ENCODE peak calls at places on chromosomes 7 and 10, in nine cellular contexts. One of them, this sample, is unnamed.

GRCh38 chr7:20241491-20242261 is 24.5 kb upstream of the MACC1 start:
- DNase-seq in progenitor cell of endocrine pancreas: no peak
- DNase-seq in SK-N-SH: no peak
- DNase-seq in CD8-positive, alpha-beta T cell: no peak
- DNase-seq in GM23338: no peak
- DNase-seq in coronary artery: no peak
- DNase-seq in brain microvascular endothelial cell: peak; percentile 76
- DNase-seq in GM06990: peak; percentile 57
- DNase-seq in Panc1: no peak
- DNase-seq in this sample: no peak

GRCh38 chr10:48750991-48751390 is 66.3 kb downstream of the WDFY4 start:
- DNase-seq in progenitor cell of endocrine pancreas: no peak
- DNase-seq in SK-N-SH: no peak
- DNase-seq in coronary artery: no peak
- DNase-seq in Panc1: no peak
- DNase-seq in CD8-positive, alpha-beta T cell: no peak
- DNase-seq in GM06990: no peak
- DNase-seq in GM23338: no peak
- DNase-seq in brain microvascular endothelial cell: no peak
- DNase-seq in this sample: no peak

GRCh38 chr7:72317335-72317734 is 94.8 kb downstream of the CALN1 start:
- DNase-seq in brain microvascular endothelial cell: no peak
- DNase-seq in GM23338: no peak
- DNase-seq in Panc1: no peak
- DNase-seq in GM06990: no peak
- DNase-seq in progenitor cell of endocrine pancreas: no peak
- DNase-seq in SK-N-SH: no peak
- DNase-seq in coronary artery: no peak
- DNase-seq in CD8-positive, alpha-beta T cell: no peak
- DNase-seq in this sample: no peak

GRCh38 chr10:53664620-53665019 is 892.0 kb upstream of the MBL2 start:
- DNase-seq in GM06990: no peak
- DNase-seq in brain microvascular endothelial cell: no peak
- DNase-seq in progenitor cell of endocrine pancreas: no peak
- DNase-seq in CD8-positive, alpha-beta T cell: no peak
- DNase-seq in SK-N-SH: no peak
- DNase-seq in GM23338: no peak
- DNase-seq in coronary artery: no peak
- DNase-seq in Panc1: no peak
- DNase-seq in this sample: no peak

GRCh38 chr10:27223964-27224363 is 16.6 kb downstream of the ACBD5 start:
- DNase-seq in SK-N-SH: peak; percentile 26
- DNase-seq in Panc1: no peak
- DNase-seq in GM23338: peak; percentile 77
- DNase-seq in CD8-positive, alpha-beta T cell: peak; percentile 52
- DNase-seq in brain microvascular endothelial cell: peak; percentile 18
- DNase-seq in progenitor cell of endocrine pancreas: no peak
- DNase-seq in coronary artery: no peak
- DNase-seq in GM06990: no peak
- DNase-seq in this sample: no peak

GRCh38 chr7:27148776-27149641 is 1.4 kb upstream of the HOXA6 start:
- DNase-seq in Panc1: no peak
- DNase-seq in SK-N-SH: no peak
- DNase-seq in GM06990: no peak
- DNase-seq in progenitor cell of endocrine pancreas: no peak
- DNase-seq in CD8-positive, alpha-beta T cell: no peak
- DNase-seq in brain microvascular endothelial cell: no peak
- DNase-seq in GM23338: peak; percentile 17
- DNase-seq in coronary artery: peak; percentile 61
- DNase-seq in this sample: no peak

GRCh38 chr10:121608669-121609190 is 10.5 kb upstream of the FGFR2 start:
- DNase-seq in SK-N-SH: peak; percentile 97
- DNase-seq in GM23338: peak; percentile 84
- DNase-seq in brain microvascular endothelial cell: no peak
- DNase-seq in progenitor cell of endocrine pancreas: peak; percentile 72
- DNase-seq in coronary artery: no peak
- DNase-seq in Panc1: no peak
- DNase-seq in CD8-positive, alpha-beta T cell: no peak
- DNase-seq in GM06990: peak; percentile 54
- DNase-seq in this sample: no peak

GRCh38 chr7:109579876-109580275 is 1010.2 kb downstream of the DNAJB9 start:
- DNase-seq in Panc1: no peak
- DNase-seq in brain microvascular endothelial cell: no peak
- DNase-seq in progenitor cell of endocrine pancreas: no peak
- DNase-seq in coronary artery: no peak
- DNase-seq in GM06990: no peak
- DNase-seq in GM23338: no peak
- DNase-seq in SK-N-SH: no peak
- DNase-seq in CD8-positive, alpha-beta T cell: no peak
- DNase-seq in this sample: no peak

GRCh38 chr10:72889391-72889831 is 4.1 kb upstream of the OIT3 start:
- DNase-seq in GM23338: no peak
- DNase-seq in brain microvascular endothelial cell: no peak
- DNase-seq in coronary artery: no peak
- DNase-seq in Panc1: no peak
- DNase-seq in progenitor cell of endocrine pancreas: no peak
- DNase-seq in GM06990: no peak
- DNase-seq in CD8-positive, alpha-beta T cell: no peak
- DNase-seq in SK-N-SH: no peak
- DNase-seq in this sample: no peak

GRCh38 chr10:31723074-31723750 is 205.4 kb downstream of the ARHGAP12 start:
- DNase-seq in coronary artery: no peak
- DNase-seq in CD8-positive, alpha-beta T cell: no peak
- DNase-seq in GM23338: no peak
- DNase-seq in GM06990: no peak
- DNase-seq in brain microvascular endothelial cell: peak; percentile 14
- DNase-seq in Panc1: no peak
- DNase-seq in SK-N-SH: no peak
- DNase-seq in progenitor cell of endocrine pancreas: no peak
- DNase-seq in this sample: no peak

GRCh38 chr7:149692557-149692982 is 80.8 kb downstream of the ZNF467 start:
- DNase-seq in progenitor cell of endocrine pancreas: no peak
- DNase-seq in SK-N-SH: peak; percentile 44
- DNase-seq in GM23338: peak; percentile 70
- DNase-seq in CD8-positive, alpha-beta T cell: no peak
- DNase-seq in brain microvascular endothelial cell: no peak
- DNase-seq in coronary artery: no peak
- DNase-seq in Panc1: no peak
- DNase-seq in GM06990: no peak
- DNase-seq in this sample: no peak

GRCh38 chr7:16645593-16646426 is at the start of the genes ANKMY2 and BZW2:
- DNase-seq in GM06990: peak; percentile 91
- DNase-seq in SK-N-SH: peak; percentile 99
- DNase-seq in brain microvascular endothelial cell: peak; percentile 92
- DNase-seq in CD8-positive, alpha-beta T cell: peak; percentile 91
- DNase-seq in Panc1: peak; percentile 79
- DNase-seq in coronary artery: peak; percentile 95
- DNase-seq in GM23338: peak; percentile 96
- DNase-seq in progenitor cell of endocrine pancreas: peak; percentile 87
- DNase-seq in this sample: peak; percentile 86

GRCh38 chr10:27258838-27259532 is 18.4 kb upstream of the ACBD5 start:
- DNase-seq in Panc1: no peak
- DNase-seq in GM06990: no peak
- DNase-seq in GM23338: peak; percentile 72
- DNase-seq in brain microvascular endothelial cell: no peak
- DNase-seq in progenitor cell of endocrine pancreas: peak; percentile 43
- DNase-seq in coronary artery: no peak
- DNase-seq in SK-N-SH: peak; percentile 71
- DNase-seq in CD8-positive, alpha-beta T cell: peak; percentile 39
- DNase-seq in this sample: peak; percentile 29

GRCh38 chr10:131729938-131730660 is 170.7 kb upstream of the PPP2R2D start:
- DNase-seq in SK-N-SH: no peak
- DNase-seq in progenitor cell of endocrine pancreas: no peak
- DNase-seq in Panc1: no peak
- DNase-seq in brain microvascular endothelial cell: no peak
- DNase-seq in CD8-positive, alpha-beta T cell: no peak
- DNase-seq in GM06990: no peak
- DNase-seq in coronary artery: no peak
- DNase-seq in GM23338: no peak
- DNase-seq in this sample: no peak

GRCh38 chr10:51718804-51719291 is 19.5 kb upstream of the CSTF2T start:
- DNase-seq in coronary artery: no peak
- DNase-seq in GM06990: no peak
- DNase-seq in SK-N-SH: no peak
- DNase-seq in GM23338: peak; percentile 67
- DNase-seq in Panc1: no peak
- DNase-seq in brain microvascular endothelial cell: peak; percentile 28
- DNase-seq in CD8-positive, alpha-beta T cell: no peak
- DNase-seq in progenitor cell of endocrine pancreas: no peak
- DNase-seq in this sample: no peak

GRCh38 chr7:14821757-14822480 is 80.6 kb downstream of the DGKB start:
- DNase-seq in coronary artery: no peak
- DNase-seq in GM06990: no peak
- DNase-seq in GM23338: no peak
- DNase-seq in CD8-positive, alpha-beta T cell: no peak
- DNase-seq in SK-N-SH: no peak
- DNase-seq in Panc1: no peak
- DNase-seq in brain microvascular endothelial cell: no peak
- DNase-seq in progenitor cell of endocrine pancreas: no peak
- DNase-seq in this sample: no peak

GRCh38 chr7:2619120-2619519 is 12.7 kb upstream of the TTYH3 start:
- DNase-seq in GM06990: no peak
- DNase-seq in GM23338: no peak
- DNase-seq in SK-N-SH: no peak
- DNase-seq in brain microvascular endothelial cell: no peak
- DNase-seq in CD8-positive, alpha-beta T cell: no peak
- DNase-seq in coronary artery: no peak
- DNase-seq in Panc1: no peak
- DNase-seq in progenitor cell of endocrine pancreas: no peak
- DNase-seq in this sample: no peak

GRCh38 chr7:1301812-1302310 is 69.2 kb downstream of the UNCX start:
- DNase-seq in GM06990: no peak
- DNase-seq in GM23338: no peak
- DNase-seq in progenitor cell of endocrine pancreas: no peak
- DNase-seq in coronary artery: no peak
- DNase-seq in CD8-positive, alpha-beta T cell: no peak
- DNase-seq in SK-N-SH: peak; percentile 39
- DNase-seq in Panc1: no peak
- DNase-seq in brain microvascular endothelial cell: no peak
- DNase-seq in this sample: no peak

GRCh38 chr10:5658871-5659618 is 7.3 kb downstream of the ASB13 start:
- DNase-seq in SK-N-SH: no peak
- DNase-seq in GM23338: peak; percentile 55
- DNase-seq in brain microvascular endothelial cell: no peak
- DNase-seq in Panc1: no peak
- DNase-seq in progenitor cell of endocrine pancreas: no peak
- DNase-seq in coronary artery: no peak
- DNase-seq in GM06990: no peak
- DNase-seq in CD8-positive, alpha-beta T cell: no peak
- DNase-seq in this sample: no peak

GRCh38 chr7:52168085-52168484 is 851.5 kb upstream of the COBL start:
- DNase-seq in coronary artery: no peak
- DNase-seq in progenitor cell of endocrine pancreas: no peak
- DNase-seq in SK-N-SH: peak; percentile 51
- DNase-seq in CD8-positive, alpha-beta T cell: no peak
- DNase-seq in brain microvascular endothelial cell: no peak
- DNase-seq in Panc1: no peak
- DNase-seq in GM23338: peak; percentile 76
- DNase-seq in GM06990: no peak
- DNase-seq in this sample: no peak

DNA sequence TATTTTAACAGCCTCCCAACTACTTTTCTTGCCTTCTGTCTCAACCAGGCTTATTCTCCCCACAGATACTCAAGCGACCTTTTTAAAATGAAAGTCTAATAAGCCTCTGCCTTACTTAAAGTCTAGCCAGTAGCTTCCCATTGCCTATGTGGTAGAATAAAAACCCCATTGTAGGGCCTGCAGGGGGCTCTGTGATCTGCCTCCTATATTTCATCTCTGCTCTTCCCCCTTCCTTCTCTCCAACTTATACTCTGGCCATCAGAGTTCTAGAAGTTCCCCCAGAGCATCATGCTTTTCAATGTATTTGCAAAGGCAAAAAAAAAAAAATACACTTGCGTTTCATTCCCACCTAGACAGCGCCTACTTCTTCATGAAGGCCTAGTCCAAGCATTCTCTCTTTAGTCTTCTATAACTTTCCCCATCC is 167.7 kb upstream of the ADO start:
- DNase-seq in GM23338: peak; percentile 14
- DNase-seq in progenitor cell of endocrine pancreas: no peak
- DNase-seq in SK-N-SH: no peak
- DNase-seq in coronary artery: no peak
- DNase-seq in Panc1: no peak
- DNase-seq in GM06990: no peak
- DNase-seq in CD8-positive, alpha-beta T cell: peak; percentile 18
- DNase-seq in brain microvascular endothelial cell: no peak
- DNase-seq in this sample: no peak
- TF ChIP-seq CTCF in GM23338: peak; percentile 39
- TF ChIP-seq CTCF in progenitor cell of endocrine pancreas: no peak
- TF ChIP-seq CTCF in SK-N-SH: peak; percentile 9
- TF ChIP-seq CTCF in coronary artery: no peak
- TF ChIP-seq CTCF in Panc1: peak; percentile 28
- TF ChIP-seq CTCF in GM06990: peak; percentile 31
- TF ChIP-seq CTCF in CD8-positive, alpha-beta T cell: peak; percentile 21
- TF ChIP-seq CTCF in brain microvascular endothelial cell: peak; percentile 43
- TF ChIP-seq CTCF in this sample: no peak

GRCh38 chr10:23399701-23400144 is 39.2 kb upstream of the OTUD1 start:
- DNase-seq in GM23338: no peak
- DNase-seq in brain microvascular endothelial cell: peak; percentile 91
- DNase-seq in SK-N-SH: no peak
- DNase-seq in GM06990: no peak
- DNase-seq in progenitor cell of endocrine pancreas: no peak
- DNase-seq in coronary artery: no peak
- DNase-seq in CD8-positive, alpha-beta T cell: no peak
- DNase-seq in Panc1: peak; percentile 27
- DNase-seq in this sample: no peak
- TF ChIP-seq CTCF in GM23338: no peak
- TF ChIP-seq CTCF in brain microvascular endothelial cell: no peak
- TF ChIP-seq CTCF in SK-N-SH: no peak
- TF ChIP-seq CTCF in GM06990: no peak
- TF ChIP-seq CTCF in progenitor cell of endocrine pancreas: no peak
- TF ChIP-seq CTCF in coronary artery: no peak
- TF ChIP-seq CTCF in CD8-positive, alpha-beta T cell: no peak
- TF ChIP-seq CTCF in Panc1: no peak
- TF ChIP-seq CTCF in this sample: no peak

GRCh38 chr7:11341285-11341944 is 367.7 kb downstream of the PHF14 start:
- DNase-seq in GM06990: no peak
- DNase-seq in Panc1: no peak
- DNase-seq in brain microvascular endothelial cell: peak; percentile 48
- DNase-seq in progenitor cell of endocrine pancreas: no peak
- DNase-seq in SK-N-SH: peak; percentile 28
- DNase-seq in GM23338: peak; percentile 54
- DNase-seq in coronary artery: no peak
- DNase-seq in CD8-positive, alpha-beta T cell: no peak
- DNase-seq in this sample: no peak
- TF ChIP-seq CTCF in GM06990: peak; percentile 48
- TF ChIP-seq CTCF in Panc1: peak; percentile 71
- TF ChIP-seq CTCF in brain microvascular endothelial cell: peak; percentile 62
- TF ChIP-seq CTCF in progenitor cell of endocrine pancreas: peak; percentile 46
- TF ChIP-seq CTCF in SK-N-SH: peak; percentile 41
- TF ChIP-seq CTCF in GM23338: peak; percentile 76
- TF ChIP-seq CTCF in coronary artery: no peak
- TF ChIP-seq CTCF in CD8-positive, alpha-beta T cell: no peak
- TF ChIP-seq CTCF in this sample: no peak

DNA sequence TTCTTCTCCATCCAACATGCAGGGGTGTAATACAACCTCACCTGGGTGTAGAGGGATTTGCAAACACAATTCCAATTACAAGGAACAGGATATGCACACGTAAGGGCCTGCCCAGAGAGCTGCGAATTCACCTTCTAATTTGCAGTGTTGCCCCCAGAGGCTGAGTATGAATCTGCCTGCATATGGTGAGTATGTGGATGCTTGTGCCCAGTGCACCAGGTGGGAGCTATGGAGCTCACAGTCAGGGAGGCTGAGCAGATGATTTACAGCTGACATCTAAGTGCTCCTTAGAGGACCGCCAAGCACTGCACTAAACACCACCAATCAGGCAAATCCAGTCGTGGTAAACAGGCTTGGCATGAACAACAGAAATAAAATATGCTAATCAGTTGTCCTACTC is 132.0 kb downstream of the RELN start:
- DNase-seq in GM06990: no peak
- DNase-seq in SK-N-SH: peak; percentile 8
- DNase-seq in CD8-positive, alpha-beta T cell: no peak
- DNase-seq in brain microvascular endothelial cell: no peak
- DNase-seq in GM23338: peak; percentile 64
- DNase-seq in coronary artery: no peak
- DNase-seq in progenitor cell of endocrine pancreas: no peak
- DNase-seq in Panc1: no peak
- DNase-seq in this sample: no peak
- TF ChIP-seq CTCF in GM06990: no peak
- TF ChIP-seq CTCF in SK-N-SH: no peak
- TF ChIP-seq CTCF in CD8-positive, alpha-beta T cell: no peak
- TF ChIP-seq CTCF in brain microvascular endothelial cell: no peak
- TF ChIP-seq CTCF in GM23338: no peak
- TF ChIP-seq CTCF in coronary artery: no peak
- TF ChIP-seq CTCF in progenitor cell of endocrine pancreas: no peak
- TF ChIP-seq CTCF in Panc1: no peak
- TF ChIP-seq CTCF in this sample: no peak